ENCODE peak calls at places on chromosome 17, in ten cellular contexts. One of them, this sample, is unnamed.

GRCh38 chr17:7502987-7503386 is 18.8 kb downstream of the POLR2A start:
- DNase-seq in H1: peak
- DNase-seq in coronary artery: no peak
- DNase-seq in GM23338: peak
- DNase-seq in neural progenitor cell: peak
- DNase-seq in suprapubic skin: no peak
- DNase-seq in choroid plexus epithelial cell: no peak
- DNase-seq in tibial nerve: no peak
- DNase-seq in foreskin fibroblast: no peak
- DNase-seq in SK-N-SH: no peak
- DNase-seq in this sample: no peak

GRCh38 chr17:66810951-66811682 is 23.8 kb upstream of the CACNG5 start:
- DNase-seq in H1: no peak
- DNase-seq in GM23338: no peak
- DNase-seq in suprapubic skin: no peak
- DNase-seq in foreskin fibroblast: no peak
- DNase-seq in SK-N-SH: no peak
- DNase-seq in choroid plexus epithelial cell: no peak
- DNase-seq in tibial nerve: no peak
- DNase-seq in neural progenitor cell: no peak
- DNase-seq in coronary artery: no peak
- DNase-seq in this sample: no peak

GRCh38 chr17:68768804-68769203 is 167.6 kb upstream of the FAM20A start:
- DNase-seq in choroid plexus epithelial cell: no peak
- DNase-seq in suprapubic skin: no peak
- DNase-seq in neural progenitor cell: no peak
- DNase-seq in GM23338: no peak
- DNase-seq in SK-N-SH: no peak
- DNase-seq in tibial nerve: no peak
- DNase-seq in H1: no peak
- DNase-seq in coronary artery: no peak
- DNase-seq in foreskin fibroblast: no peak
- DNase-seq in this sample: no peak

GRCh38 chr17:77392376-77393273 is 251.9 kb downstream of the SEC14L1 start:
- DNase-seq in tibial nerve: no peak
- DNase-seq in suprapubic skin: no peak
- DNase-seq in foreskin fibroblast: peak
- DNase-seq in SK-N-SH: peak
- DNase-seq in coronary artery: no peak
- DNase-seq in GM23338: peak
- DNase-seq in neural progenitor cell: peak
- DNase-seq in H1: peak
- DNase-seq in choroid plexus epithelial cell: peak
- DNase-seq in this sample: no peak

GRCh38 chr17:69733171-69734014 is 318.9 kb downstream of the MAP2K6 start:
- DNase-seq in GM23338: no peak
- DNase-seq in H1: no peak
- DNase-seq in SK-N-SH: no peak
- DNase-seq in tibial nerve: no peak
- DNase-seq in foreskin fibroblast: peak
- DNase-seq in coronary artery: no peak
- DNase-seq in neural progenitor cell: no peak
- DNase-seq in suprapubic skin: no peak
- DNase-seq in choroid plexus epithelial cell: peak
- DNase-seq in this sample: peak

GRCh38 chr17:19724501-19725420 is 8.4 kb upstream of the SLC47A2 start:
- DNase-seq in suprapubic skin: peak
- DNase-seq in GM23338: no peak
- DNase-seq in H1: no peak
- DNase-seq in SK-N-SH: no peak
- DNase-seq in coronary artery: no peak
- DNase-seq in neural progenitor cell: no peak
- DNase-seq in tibial nerve: peak
- DNase-seq in choroid plexus epithelial cell: no peak
- DNase-seq in foreskin fibroblast: no peak
- DNase-seq in this sample: no peak

GRCh38 chr17:43784628-43785101 is 4.4 kb downstream of the CFAP97D1 start:
- DNase-seq in SK-N-SH: no peak
- DNase-seq in coronary artery: no peak
- DNase-seq in suprapubic skin: no peak
- DNase-seq in neural progenitor cell: no peak
- DNase-seq in GM23338: no peak
- DNase-seq in choroid plexus epithelial cell: peak
- DNase-seq in foreskin fibroblast: peak
- DNase-seq in H1: no peak
- DNase-seq in tibial nerve: no peak
- DNase-seq in this sample: no peak

GRCh38 chr17:80498920-80499410 is 22.6 kb upstream of the NPTX1 start:
- DNase-seq in tibial nerve: no peak
- DNase-seq in neural progenitor cell: no peak
- DNase-seq in GM23338: no peak
- DNase-seq in coronary artery: no peak
- DNase-seq in H1: no peak
- DNase-seq in SK-N-SH: no peak
- DNase-seq in choroid plexus epithelial cell: no peak
- DNase-seq in foreskin fibroblast: no peak
- DNase-seq in suprapubic skin: no peak
- DNase-seq in this sample: no peak

GRCh38 chr17:27586203-27586701 is 44.7 kb upstream of the LGALS9 start:
- DNase-seq in tibial nerve: no peak
- DNase-seq in H1: no peak
- DNase-seq in choroid plexus epithelial cell: peak
- DNase-seq in suprapubic skin: no peak
- DNase-seq in neural progenitor cell: no peak
- DNase-seq in coronary artery: no peak
- DNase-seq in foreskin fibroblast: peak
- DNase-seq in SK-N-SH: peak
- DNase-seq in GM23338: no peak
- DNase-seq in this sample: peak

GRCh38 chr17:50778471-50778870 is 11.2 kb upstream of the ANKRD40CL start:
- DNase-seq in suprapubic skin: no peak
- DNase-seq in foreskin fibroblast: no peak
- DNase-seq in choroid plexus epithelial cell: no peak
- DNase-seq in SK-N-SH: no peak
- DNase-seq in tibial nerve: no peak
- DNase-seq in coronary artery: no peak
- DNase-seq in H1: no peak
- DNase-seq in neural progenitor cell: no peak
- DNase-seq in GM23338: no peak
- DNase-seq in this sample: no peak

GRCh38 chr17:72782985-72783701 is 309.3 kb downstream of the SLC39A11 start:
- DNase-seq in tibial nerve: no peak
- DNase-seq in GM23338: no peak
- DNase-seq in foreskin fibroblast: no peak
- DNase-seq in suprapubic skin: no peak
- DNase-seq in choroid plexus epithelial cell: no peak
- DNase-seq in H1: no peak
- DNase-seq in coronary artery: no peak
- DNase-seq in neural progenitor cell: no peak
- DNase-seq in SK-N-SH: peak
- DNase-seq in this sample: no peak

GRCh38 chr17:79407385-79407784 is 203.5 kb downstream of the RBFOX3 start:
- DNase-seq in GM23338: no peak
- DNase-seq in neural progenitor cell: no peak
- DNase-seq in foreskin fibroblast: no peak
- DNase-seq in suprapubic skin: no peak
- DNase-seq in choroid plexus epithelial cell: no peak
- DNase-seq in coronary artery: no peak
- DNase-seq in tibial nerve: no peak
- DNase-seq in H1: no peak
- DNase-seq in SK-N-SH: no peak
- DNase-seq in this sample: no peak

GRCh38 chr17:80738987-80739730 is 194.5 kb downstream of the RPTOR start:
- DNase-seq in neural progenitor cell: no peak
- DNase-seq in GM23338: no peak
- DNase-seq in suprapubic skin: no peak
- DNase-seq in foreskin fibroblast: no peak
- DNase-seq in tibial nerve: no peak
- DNase-seq in H1: no peak
- DNase-seq in coronary artery: no peak
- DNase-seq in choroid plexus epithelial cell: peak
- DNase-seq in SK-N-SH: no peak
- DNase-seq in this sample: no peak

GRCh38 chr17:29617125-29617480 is 5.6 kb downstream of the CORO6 start:
- DNase-seq in foreskin fibroblast: peak
- DNase-seq in H1: peak
- DNase-seq in neural progenitor cell: peak
- DNase-seq in tibial nerve: no peak
- DNase-seq in GM23338: peak
- DNase-seq in SK-N-SH: peak
- DNase-seq in choroid plexus epithelial cell: peak
- DNase-seq in suprapubic skin: peak
- DNase-seq in coronary artery: peak
- DNase-seq in this sample: peak

GRCh38 chr17:8223356-8224063 is 13.1 kb upstream of the AURKB start:
- DNase-seq in foreskin fibroblast: peak
- DNase-seq in H1: peak
- DNase-seq in coronary artery: no peak
- DNase-seq in suprapubic skin: peak
- DNase-seq in neural progenitor cell: peak
- DNase-seq in GM23338: peak
- DNase-seq in tibial nerve: peak
- DNase-seq in choroid plexus epithelial cell: peak
- DNase-seq in SK-N-SH: peak
- DNase-seq in this sample: no peak

GRCh38 chr17:74840500-74840899 is 19.2 kb downstream of the GRIN2C start:
- DNase-seq in tibial nerve: no peak
- DNase-seq in coronary artery: no peak
- DNase-seq in H1: no peak
- DNase-seq in GM23338: peak
- DNase-seq in foreskin fibroblast: no peak
- DNase-seq in neural progenitor cell: no peak
- DNase-seq in SK-N-SH: no peak
- DNase-seq in suprapubic skin: no peak
- DNase-seq in choroid plexus epithelial cell: no peak
- DNase-seq in this sample: no peak
- H3K4me3 ChIP-seq in tibial nerve: no peak
- H3K4me3 ChIP-seq in coronary artery: no peak
- H3K4me3 ChIP-seq in H1: no peak
- H3K4me3 ChIP-seq in GM23338: no peak
- H3K4me3 ChIP-seq in foreskin fibroblast: no peak
- H3K4me3 ChIP-seq in neural progenitor cell: no peak
- H3K4me3 ChIP-seq in SK-N-SH: no peak
- H3K4me3 ChIP-seq in suprapubic skin: no peak
- H3K4me3 ChIP-seq in choroid plexus epithelial cell: no peak
- H3K4me3 ChIP-seq in this sample: no peak

GRCh38 chr17:10033449-10033848 is 128.4 kb upstream of the RCVRN start:
- DNase-seq in tibial nerve: no peak
- DNase-seq in coronary artery: no peak
- DNase-seq in H1: no peak
- DNase-seq in GM23338: no peak
- DNase-seq in foreskin fibroblast: no peak
- DNase-seq in SK-N-SH: no peak
- DNase-seq in suprapubic skin: no peak
- DNase-seq in choroid plexus epithelial cell: no peak
- DNase-seq in neural progenitor cell: peak
- DNase-seq in this sample: no peak

GRCh38 chr17:10032142-10032541 is 127.1 kb upstream of the RCVRN start:
- DNase-seq in SK-N-SH: no peak
- DNase-seq in tibial nerve: no peak
- DNase-seq in choroid plexus epithelial cell: no peak
- DNase-seq in neural progenitor cell: no peak
- DNase-seq in H1: no peak
- DNase-seq in coronary artery: no peak
- DNase-seq in GM23338: peak
- DNase-seq in suprapubic skin: no peak
- DNase-seq in foreskin fibroblast: no peak
- DNase-seq in this sample: no peak

GRCh38 chr17:10031606-10032005 is 126.5 kb upstream of the RCVRN start:
- DNase-seq in SK-N-SH: no peak
- DNase-seq in H1: no peak
- DNase-seq in neural progenitor cell: no peak
- DNase-seq in suprapubic skin: no peak
- DNase-seq in tibial nerve: no peak
- DNase-seq in GM23338: no peak
- DNase-seq in coronary artery: no peak
- DNase-seq in choroid plexus epithelial cell: no peak
- DNase-seq in foreskin fibroblast: no peak
- DNase-seq in this sample: no peak

GRCh38 chr17:10034719-10035475 is 129.8 kb upstream of the RCVRN start:
- DNase-seq in choroid plexus epithelial cell: no peak
- DNase-seq in SK-N-SH: no peak
- DNase-seq in foreskin fibroblast: no peak
- DNase-seq in coronary artery: no peak
- DNase-seq in tibial nerve: no peak
- DNase-seq in suprapubic skin: no peak
- DNase-seq in H1: no peak
- DNase-seq in GM23338: no peak
- DNase-seq in neural progenitor cell: no peak
- DNase-seq in this sample: no peak

GRCh38 chr17:10033982-10034381 is 128.9 kb upstream of the RCVRN start:
- DNase-seq in coronary artery: peak
- DNase-seq in neural progenitor cell: no peak
- DNase-seq in suprapubic skin: no peak
- DNase-seq in GM23338: no peak
- DNase-seq in tibial nerve: no peak
- DNase-seq in foreskin fibroblast: no peak
- DNase-seq in choroid plexus epithelial cell: no peak
- DNase-seq in SK-N-SH: no peak
- DNase-seq in H1: no peak
- DNase-seq in this sample: no peak
- TF ChIP-seq CTCF in coronary artery: no peak
- TF ChIP-seq CTCF in neural progenitor cell: no peak
- TF ChIP-seq CTCF in suprapubic skin: no peak
- TF ChIP-seq CTCF in GM23338: no peak
- TF ChIP-seq CTCF in tibial nerve: no peak
- TF ChIP-seq CTCF in foreskin fibroblast: no peak
- TF ChIP-seq CTCF in choroid plexus epithelial cell: no peak
- TF ChIP-seq CTCF in SK-N-SH: no peak
- TF ChIP-seq CTCF in H1: no peak
- TF ChIP-seq CTCF in this sample: no peak

GRCh38 chr17:17305282-17305801 is 2.2 kb downstream of the NT5M start:
- DNase-seq in coronary artery: no peak
- DNase-seq in SK-N-SH: peak
- DNase-seq in H1: no peak
- DNase-seq in suprapubic skin: no peak
- DNase-seq in neural progenitor cell: no peak
- DNase-seq in tibial nerve: no peak
- DNase-seq in choroid plexus epithelial cell: peak
- DNase-seq in GM23338: no peak
- DNase-seq in foreskin fibroblast: no peak
- DNase-seq in this sample: no peak
- H3K4me3 ChIP-seq in coronary artery: no peak
- H3K4me3 ChIP-seq in SK-N-SH: no peak
- H3K4me3 ChIP-seq in H1: no peak
- H3K4me3 ChIP-seq in suprapubic skin: no peak
- H3K4me3 ChIP-seq in neural progenitor cell: no peak
- H3K4me3 ChIP-seq in tibial nerve: no peak
- H3K4me3 ChIP-seq in choroid plexus epithelial cell: no peak
- H3K4me3 ChIP-seq in GM23338: no peak
- H3K4me3 ChIP-seq in foreskin fibroblast: no peak
- H3K4me3 ChIP-seq in this sample: no peak

DNA sequence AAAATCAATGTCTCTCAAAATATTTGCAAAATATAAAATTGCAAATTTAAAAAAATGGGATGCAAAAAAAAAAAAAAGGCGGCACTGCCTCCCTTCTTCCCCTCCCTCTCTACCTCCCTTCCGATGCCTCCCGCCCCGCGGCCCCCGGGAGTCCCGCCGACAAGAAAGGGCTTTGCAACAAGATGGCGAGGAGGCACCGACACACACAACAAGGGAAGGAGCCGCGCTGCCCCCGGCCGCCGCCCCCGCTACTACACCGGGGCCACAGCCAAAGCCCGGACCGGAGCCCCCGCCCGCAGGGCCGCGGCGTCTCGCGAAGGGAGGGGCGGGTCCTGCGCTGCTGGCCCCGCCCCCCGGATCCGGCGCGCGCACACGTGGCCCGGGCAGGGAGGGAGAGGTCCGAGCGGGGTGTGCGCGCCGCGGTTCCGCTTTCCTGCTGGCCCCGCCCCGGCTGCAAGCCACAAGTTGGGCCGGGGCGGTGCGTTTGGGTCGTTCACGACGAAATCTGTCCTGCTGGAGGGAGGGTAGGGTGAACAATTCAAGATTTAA is at the start of gene MNT:
- DNase-seq in suprapubic skin: peak
- DNase-seq in neural progenitor cell: peak
- DNase-seq in coronary artery: peak
- DNase-seq in GM23338: peak
- DNase-seq in H1: peak
- DNase-seq in tibial nerve: peak
- DNase-seq in SK-N-SH: peak
- DNase-seq in foreskin fibroblast: peak
- DNase-seq in choroid plexus epithelial cell: peak
- DNase-seq in this sample: peak
- TF ChIP-seq CTCF in suprapubic skin: no peak
- TF ChIP-seq CTCF in neural progenitor cell: no peak
- TF ChIP-seq CTCF in coronary artery: no peak
- TF ChIP-seq CTCF in GM23338: no peak
- TF ChIP-seq CTCF in H1: no peak
- TF ChIP-seq CTCF in tibial nerve: no peak
- TF ChIP-seq CTCF in SK-N-SH: no peak
- TF ChIP-seq CTCF in foreskin fibroblast: no peak
- TF ChIP-seq CTCF in choroid plexus epithelial cell: no peak
- TF ChIP-seq CTCF in this sample: no peak

This sample was measured in retinal pigment epithelial cell.